ENCODE peak calls at places on chromosomes 1 and 21, in six cellular contexts. One of them, this sample, is unnamed.

GRCh38 chr21:38351176-38351959 is 94.6 kb downstream of the KCNJ15 start:
- DNase-seq in NCI-H1694 treated with DMSO at 0.1 percent for 48 hours: no peak
- DNase-seq in stimulated activated CD4-positive, alpha-beta T cell treated with anti-CD3 and anti-CD28 coated beads, Interleukin-15, amount 100 ng/mL, for 48 hours: no peak
- DNase-seq in GDM1: no peak
- DNase-seq in A549: no peak
- DNase-seq in mesenchymal stem cell: no peak
- DNase-seq in this sample: no peak

GRCh38 chr21:40507978-40508377 is 339.0 kb downstream of the DSCAM start:
- DNase-seq in NCI-H1694 treated with DMSO at 0.1 percent for 48 hours: no peak
- DNase-seq in stimulated activated CD4-positive, alpha-beta T cell treated with anti-CD3 and anti-CD28 coated beads, Interleukin-15, amount 100 ng/mL, for 48 hours: no peak
- DNase-seq in GDM1: no peak
- DNase-seq in A549: peak; percentile 56
- DNase-seq in mesenchymal stem cell: no peak
- DNase-seq in this sample: no peak

GRCh38 chr1:48471103-48471502 is 901 bp downstream of the SPATA6 start:
- DNase-seq in NCI-H1694 treated with DMSO at 0.1 percent for 48 hours: no peak
- DNase-seq in stimulated activated CD4-positive, alpha-beta T cell treated with anti-CD3 and anti-CD28 coated beads, Interleukin-15, amount 100 ng/mL, for 48 hours: no peak
- DNase-seq in GDM1: no peak
- DNase-seq in A549: no peak
- DNase-seq in mesenchymal stem cell: peak; percentile 33
- DNase-seq in this sample: no peak

GRCh38 chr21:41955516-41955915 is 1.7 kb upstream of the C2CD2 start:
- DNase-seq in NCI-H1694 treated with DMSO at 0.1 percent for 48 hours: no peak
- DNase-seq in stimulated activated CD4-positive, alpha-beta T cell treated with anti-CD3 and anti-CD28 coated beads, Interleukin-15, amount 100 ng/mL, for 48 hours: no peak
- DNase-seq in GDM1: no peak
- DNase-seq in A549: no peak
- DNase-seq in mesenchymal stem cell: no peak
- DNase-seq in this sample: no peak

GRCh38 chr1:26471498-26472329 is 526 bp upstream of the HMGN2 start:
- DNase-seq in NCI-H1694 treated with DMSO at 0.1 percent for 48 hours: peak; percentile 73
- DNase-seq in stimulated activated CD4-positive, alpha-beta T cell treated with anti-CD3 and anti-CD28 coated beads, Interleukin-15, amount 100 ng/mL, for 48 hours: peak; percentile 10
- DNase-seq in GDM1: peak; percentile 88
- DNase-seq in A549: peak; percentile 76
- DNase-seq in mesenchymal stem cell: peak; percentile 91
- DNase-seq in this sample: peak; percentile 74

GRCh38 chr21:42336065-42336464 is 14.7 kb downstream of the TFF2 start:
- DNase-seq in NCI-H1694 treated with DMSO at 0.1 percent for 48 hours: no peak
- DNase-seq in stimulated activated CD4-positive, alpha-beta T cell treated with anti-CD3 and anti-CD28 coated beads, Interleukin-15, amount 100 ng/mL, for 48 hours: no peak
- DNase-seq in GDM1: no peak
- DNase-seq in A549: no peak
- DNase-seq in mesenchymal stem cell: peak; percentile 8
- DNase-seq in this sample: no peak

GRCh38 chr1:5873556-5873955 is 118.7 kb downstream of the NPHP4 start:
- DNase-seq in NCI-H1694 treated with DMSO at 0.1 percent for 48 hours: no peak
- DNase-seq in stimulated activated CD4-positive, alpha-beta T cell treated with anti-CD3 and anti-CD28 coated beads, Interleukin-15, amount 100 ng/mL, for 48 hours: no peak
- DNase-seq in GDM1: no peak
- DNase-seq in A549: no peak
- DNase-seq in mesenchymal stem cell: no peak
- DNase-seq in this sample: no peak

GRCh38 chr1:109793486-109794318 is 30.0 kb upstream of the EPS8L3 start:
- DNase-seq in NCI-H1694 treated with DMSO at 0.1 percent for 48 hours: peak; percentile 64
- DNase-seq in stimulated activated CD4-positive, alpha-beta T cell treated with anti-CD3 and anti-CD28 coated beads, Interleukin-15, amount 100 ng/mL, for 48 hours: no peak
- DNase-seq in GDM1: no peak
- DNase-seq in A549: no peak
- DNase-seq in mesenchymal stem cell: peak; percentile 88
- DNase-seq in this sample: no peak

GRCh38 chr1:150981177-150981804 is 801 bp upstream of the ANXA9 start:
- DNase-seq in NCI-H1694 treated with DMSO at 0.1 percent for 48 hours: no peak
- DNase-seq in stimulated activated CD4-positive, alpha-beta T cell treated with anti-CD3 and anti-CD28 coated beads, Interleukin-15, amount 100 ng/mL, for 48 hours: no peak
- DNase-seq in GDM1: no peak
- DNase-seq in A549: no peak
- DNase-seq in mesenchymal stem cell: no peak
- DNase-seq in this sample: peak; percentile 49

GRCh38 chr1:112716133-112716720 is 1.1 kb upstream of the PPM1J start:
- DNase-seq in NCI-H1694 treated with DMSO at 0.1 percent for 48 hours: peak; percentile 90
- DNase-seq in stimulated activated CD4-positive, alpha-beta T cell treated with anti-CD3 and anti-CD28 coated beads, Interleukin-15, amount 100 ng/mL, for 48 hours: peak; percentile 52
- DNase-seq in GDM1: peak; percentile 74
- DNase-seq in A549: peak; percentile 87
- DNase-seq in mesenchymal stem cell: peak; percentile 92
- DNase-seq in this sample: peak; percentile 88

GRCh38 chr1:84122780-84123382 is 21.2 kb upstream of the PRKACB start:
- DNase-seq in NCI-H1694 treated with DMSO at 0.1 percent for 48 hours: peak; percentile 45
- DNase-seq in stimulated activated CD4-positive, alpha-beta T cell treated with anti-CD3 and anti-CD28 coated beads, Interleukin-15, amount 100 ng/mL, for 48 hours: no peak
- DNase-seq in GDM1: no peak
- DNase-seq in A549: peak; percentile 46
- DNase-seq in mesenchymal stem cell: peak; percentile 64
- DNase-seq in this sample: no peak

GRCh38 chr1:109573785-109574184 is 25.4 kb downstream of the GNAI3 start:
- DNase-seq in NCI-H1694 treated with DMSO at 0.1 percent for 48 hours: no peak
- DNase-seq in stimulated activated CD4-positive, alpha-beta T cell treated with anti-CD3 and anti-CD28 coated beads, Interleukin-15, amount 100 ng/mL, for 48 hours: no peak
- DNase-seq in GDM1: no peak
- DNase-seq in A549: no peak
- DNase-seq in mesenchymal stem cell: no peak
- DNase-seq in this sample: no peak

GRCh38 chr1:156704930-156705320 is 458 bp downstream of the CRABP2 start:
- DNase-seq in NCI-H1694 treated with DMSO at 0.1 percent for 48 hours: no peak
- DNase-seq in stimulated activated CD4-positive, alpha-beta T cell treated with anti-CD3 and anti-CD28 coated beads, Interleukin-15, amount 100 ng/mL, for 48 hours: no peak
- DNase-seq in GDM1: no peak
- DNase-seq in A549: peak; percentile 43
- DNase-seq in mesenchymal stem cell: peak; percentile 73
- DNase-seq in this sample: no peak

GRCh38 chr1:85577421-85578320 is 2.9 kb upstream of the CCN1 start:
- DNase-seq in NCI-H1694 treated with DMSO at 0.1 percent for 48 hours: no peak
- DNase-seq in stimulated activated CD4-positive, alpha-beta T cell treated with anti-CD3 and anti-CD28 coated beads, Interleukin-15, amount 100 ng/mL, for 48 hours: no peak
- DNase-seq in GDM1: no peak
- DNase-seq in A549: peak; percentile 61
- DNase-seq in mesenchymal stem cell: peak; percentile 91
- DNase-seq in this sample: peak; percentile 41

GRCh38 chr1:153430561-153430960 is 14.2 kb downstream of the S100A7A start:
- DNase-seq in NCI-H1694 treated with DMSO at 0.1 percent for 48 hours: no peak
- DNase-seq in stimulated activated CD4-positive, alpha-beta T cell treated with anti-CD3 and anti-CD28 coated beads, Interleukin-15, amount 100 ng/mL, for 48 hours: no peak
- DNase-seq in GDM1: no peak
- DNase-seq in A549: no peak
- DNase-seq in mesenchymal stem cell: no peak
- DNase-seq in this sample: peak; percentile 25

GRCh38 chr1:180366386-180367068 is 135.8 kb downstream of the ACBD6 start:
- DNase-seq in NCI-H1694 treated with DMSO at 0.1 percent for 48 hours: no peak
- DNase-seq in stimulated activated CD4-positive, alpha-beta T cell treated with anti-CD3 and anti-CD28 coated beads, Interleukin-15, amount 100 ng/mL, for 48 hours: no peak
- DNase-seq in GDM1: no peak
- DNase-seq in A549: no peak
- DNase-seq in mesenchymal stem cell: no peak
- DNase-seq in this sample: no peak

GRCh38 chr1:58968360-58968952 is 184.6 kb upstream of the JUN start:
- DNase-seq in NCI-H1694 treated with DMSO at 0.1 percent for 48 hours: no peak
- DNase-seq in stimulated activated CD4-positive, alpha-beta T cell treated with anti-CD3 and anti-CD28 coated beads, Interleukin-15, amount 100 ng/mL, for 48 hours: no peak
- DNase-seq in GDM1: no peak
- DNase-seq in A549: no peak
- DNase-seq in mesenchymal stem cell: peak; percentile 54
- DNase-seq in this sample: peak; percentile 49

GRCh38 chr1:150012611-150013010 is 2.1 kb upstream of the OTUD7B start:
- DNase-seq in NCI-H1694 treated with DMSO at 0.1 percent for 48 hours: no peak
- DNase-seq in stimulated activated CD4-positive, alpha-beta T cell treated with anti-CD3 and anti-CD28 coated beads, Interleukin-15, amount 100 ng/mL, for 48 hours: no peak
- DNase-seq in GDM1: no peak
- DNase-seq in A549: no peak
- DNase-seq in mesenchymal stem cell: no peak
- DNase-seq in this sample: no peak

GRCh38 chr1:36816348-36816747 is 218.0 kb downstream of the GRIK3 start:
- DNase-seq in NCI-H1694 treated with DMSO at 0.1 percent for 48 hours: no peak
- DNase-seq in stimulated activated CD4-positive, alpha-beta T cell treated with anti-CD3 and anti-CD28 coated beads, Interleukin-15, amount 100 ng/mL, for 48 hours: no peak
- DNase-seq in GDM1: no peak
- DNase-seq in A549: no peak
- DNase-seq in mesenchymal stem cell: no peak
- DNase-seq in this sample: no peak

GRCh38 chr1:6037338-6037762 is 8.3 kb upstream of the KCNAB2 start:
- DNase-seq in NCI-H1694 treated with DMSO at 0.1 percent for 48 hours: no peak
- DNase-seq in stimulated activated CD4-positive, alpha-beta T cell treated with anti-CD3 and anti-CD28 coated beads, Interleukin-15, amount 100 ng/mL, for 48 hours: no peak
- DNase-seq in GDM1: peak; percentile 32
- DNase-seq in A549: no peak
- DNase-seq in mesenchymal stem cell: peak; percentile 58
- DNase-seq in this sample: no peak

GRCh38 chr1:8097077-8097799 is 71.1 kb upstream of the ERRFI1 start:
- DNase-seq in NCI-H1694 treated with DMSO at 0.1 percent for 48 hours: no peak
- DNase-seq in stimulated activated CD4-positive, alpha-beta T cell treated with anti-CD3 and anti-CD28 coated beads, Interleukin-15, amount 100 ng/mL, for 48 hours: no peak
- DNase-seq in GDM1: no peak
- DNase-seq in A549: peak; percentile 94
- DNase-seq in mesenchymal stem cell: peak; percentile 94
- DNase-seq in this sample: no peak

GRCh38 chr1:114167226-114167625 is 13.6 kb upstream of the SYT6 start:
- DNase-seq in NCI-H1694 treated with DMSO at 0.1 percent for 48 hours: no peak
- DNase-seq in stimulated activated CD4-positive, alpha-beta T cell treated with anti-CD3 and anti-CD28 coated beads, Interleukin-15, amount 100 ng/mL, for 48 hours: no peak
- DNase-seq in GDM1: no peak
- DNase-seq in A549: no peak
- DNase-seq in mesenchymal stem cell: no peak
- DNase-seq in this sample: no peak

GRCh38 chr1:51280321-51281096 is 44.4 kb downstream of the RNF11 start:
- DNase-seq in NCI-H1694 treated with DMSO at 0.1 percent for 48 hours: no peak
- DNase-seq in stimulated activated CD4-positive, alpha-beta T cell treated with anti-CD3 and anti-CD28 coated beads, Interleukin-15, amount 100 ng/mL, for 48 hours: no peak
- DNase-seq in GDM1: no peak
- DNase-seq in A549: no peak
- DNase-seq in mesenchymal stem cell: no peak
- DNase-seq in this sample: no peak

GRCh38 chr1:114956570-114956969 is 73.1 kb upstream of the TSHB start:
- DNase-seq in NCI-H1694 treated with DMSO at 0.1 percent for 48 hours: no peak
- DNase-seq in stimulated activated CD4-positive, alpha-beta T cell treated with anti-CD3 and anti-CD28 coated beads, Interleukin-15, amount 100 ng/mL, for 48 hours: no peak
- DNase-seq in GDM1: peak; percentile 10
- DNase-seq in A549: peak; percentile 16
- DNase-seq in mesenchymal stem cell: peak; percentile 11
- DNase-seq in this sample: no peak

GRCh38 chr1:8858888-8859706 is 19.4 kb downstream of the ENO1 start:
- DNase-seq in NCI-H1694 treated with DMSO at 0.1 percent for 48 hours: peak; percentile 10
- DNase-seq in stimulated activated CD4-positive, alpha-beta T cell treated with anti-CD3 and anti-CD28 coated beads, Interleukin-15, amount 100 ng/mL, for 48 hours: no peak
- DNase-seq in GDM1: peak; percentile 36
- DNase-seq in A549: peak; percentile 72
- DNase-seq in mesenchymal stem cell: peak; percentile 80
- DNase-seq in this sample: no peak

GRCh38 chr1:186055846-186056245 is 319.2 kb downstream of the TPR start:
- DNase-seq in NCI-H1694 treated with DMSO at 0.1 percent for 48 hours: no peak
- DNase-seq in stimulated activated CD4-positive, alpha-beta T cell treated with anti-CD3 and anti-CD28 coated beads, Interleukin-15, amount 100 ng/mL, for 48 hours: no peak
- DNase-seq in GDM1: no peak
- DNase-seq in A549: no peak
- DNase-seq in mesenchymal stem cell: no peak
- DNase-seq in this sample: no peak

GRCh38 chr1:201503397-201504176 is 3.3 kb downstream of the CSRP1 start:
- DNase-seq in NCI-H1694 treated with DMSO at 0.1 percent for 48 hours: no peak
- DNase-seq in stimulated activated CD4-positive, alpha-beta T cell treated with anti-CD3 and anti-CD28 coated beads, Interleukin-15, amount 100 ng/mL, for 48 hours: no peak
- DNase-seq in GDM1: no peak
- DNase-seq in A549: peak; percentile 93
- DNase-seq in mesenchymal stem cell: peak; percentile 99
- DNase-seq in this sample: no peak

GRCh38 chr1:244964112-244964971 is 100.0 kb upstream of the HNRNPU start:
- DNase-seq in NCI-H1694 treated with DMSO at 0.1 percent for 48 hours: no peak
- DNase-seq in stimulated activated CD4-positive, alpha-beta T cell treated with anti-CD3 and anti-CD28 coated beads, Interleukin-15, amount 100 ng/mL, for 48 hours: no peak
- DNase-seq in GDM1: no peak
- DNase-seq in A549: peak; percentile 79
- DNase-seq in mesenchymal stem cell: peak; percentile 90
- DNase-seq in this sample: no peak

GRCh38 chr1:223642155-223642689 is 23.3 kb downstream of the CAPN8 start:
- DNase-seq in NCI-H1694 treated with DMSO at 0.1 percent for 48 hours: no peak
- DNase-seq in stimulated activated CD4-positive, alpha-beta T cell treated with anti-CD3 and anti-CD28 coated beads, Interleukin-15, amount 100 ng/mL, for 48 hours: no peak
- DNase-seq in GDM1: no peak
- DNase-seq in A549: no peak
- DNase-seq in mesenchymal stem cell: no peak
- DNase-seq in this sample: no peak

GRCh38 chr1:155158991-155159390 is 14.1 kb downstream of the KRTCAP2 start:
- DNase-seq in NCI-H1694 treated with DMSO at 0.1 percent for 48 hours: no peak
- DNase-seq in stimulated activated CD4-positive, alpha-beta T cell treated with anti-CD3 and anti-CD28 coated beads, Interleukin-15, amount 100 ng/mL, for 48 hours: no peak
- DNase-seq in GDM1: no peak
- DNase-seq in A549: no peak
- DNase-seq in mesenchymal stem cell: no peak
- DNase-seq in this sample: no peak

GRCh38 chr21:26185021-26185420 is 14.5 kb upstream of the APP start:
- DNase-seq in NCI-H1694 treated with DMSO at 0.1 percent for 48 hours: no peak
- DNase-seq in stimulated activated CD4-positive, alpha-beta T cell treated with anti-CD3 and anti-CD28 coated beads, Interleukin-15, amount 100 ng/mL, for 48 hours: no peak
- DNase-seq in GDM1: no peak
- DNase-seq in A549: no peak
- DNase-seq in mesenchymal stem cell: no peak
- DNase-seq in this sample: no peak

GRCh38 chr1:232511172-232511571 is 118.8 kb downstream of the SIPA1L2 start:
- DNase-seq in NCI-H1694 treated with DMSO at 0.1 percent for 48 hours: no peak
- DNase-seq in stimulated activated CD4-positive, alpha-beta T cell treated with anti-CD3 and anti-CD28 coated beads, Interleukin-15, amount 100 ng/mL, for 48 hours: no peak
- DNase-seq in GDM1: no peak
- DNase-seq in A549: peak; percentile 32
- DNase-seq in mesenchymal stem cell: peak; percentile 35
- DNase-seq in this sample: no peak